ENCODE peak calls at places on chromosomes 12 and 14, in seven cellular contexts. T is HFFc6, L is mesothelial cell of epicardium, B is A549, W is gastrocnemius medialis, Y is astrocyte of the cerebellum, H is mucosa of descending colon. M is an unnamed sample.

GRCh38 chr12:86496595-86496994 is 240.4 kb upstream of the MGAT4C start:
- DNase-seq in L (no peak), H (no peak), B (no peak), W (no peak), T (no peak), Y (no peak), M (no peak)

GRCh38 chr12:133165776-133166175 is 15.5 kb upstream of the ZNF268 start:
- DNase-seq in L (no peak), W (no peak), H (no peak), Y (no peak), T (no peak), B (no peak), M (no peak)

GRCh38 chr12:128131955-128132354 is 135.0 kb upstream of the TMEM132C start:
- DNase-seq in L (no peak), Y (no peak), B (no peak), H (no peak), T (no peak), W (no peak), M (no peak)

GRCh38 chr12:88052686-88053085 is 23.5 kb upstream of the C12orf50 start:
- DNase-seq in L (no peak), W (no peak), H (no peak), B (peak), T (peak), Y (no peak), M (peak)

GRCh38 chr12:128259556-128260070 is 7.4 kb upstream of the TMEM132C start:
- DNase-seq in T (no peak), H (no peak), B (peak), Y (no peak), L (peak), W (no peak), M (peak)

GRCh38 chr12:69647178-69647577 is 36.5 kb upstream of the LRRC10 start:
- DNase-seq in W (no peak), H (no peak), L (no peak), Y (no peak), B (no peak), T (no peak), M (no peak)

GRCh38 chr12:14873440-14874185 is 12.0 kb downstream of the MGP start:
- DNase-seq in L (no peak), T (no peak), H (no peak), W (no peak), Y (no peak), B (no peak), M (no peak)

GRCh38 chr14:76977793-76978730 is 50.4 kb downstream of the IRF2BPL start:
- DNase-seq in B (no peak), H (peak), L (no peak), T (peak), Y (no peak), W (peak), M (peak)

DNA sequence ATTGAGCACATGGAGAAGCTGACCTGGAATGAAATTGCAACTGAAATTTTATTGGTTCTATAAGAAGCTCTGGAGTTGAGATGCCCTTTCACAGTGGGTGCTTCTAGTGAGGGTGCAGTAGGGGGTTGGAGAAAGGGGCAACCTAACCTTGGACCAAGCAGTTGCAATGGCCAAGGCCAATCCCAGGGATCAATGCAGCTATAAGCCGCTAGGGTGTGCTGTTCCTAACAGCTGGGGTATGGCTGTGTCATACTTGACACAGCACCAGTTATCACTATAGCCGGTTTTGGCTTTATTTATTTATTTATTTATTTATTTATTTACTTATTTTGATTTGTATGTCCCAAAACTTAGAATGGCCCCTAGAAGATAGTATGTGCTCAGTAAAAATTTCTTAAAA is 505.9 kb downstream of the FLRT2 start:
- DNase-seq in H (no peak), B (peak), W (no peak), Y (no peak), T (peak), L (no peak), M (peak)
- TF ChIP-seq CTCF in H (no peak), B (no peak), W (no peak), Y (peak), T (peak), L (no peak), M (peak)

GRCh38 chr12:46005151-46005797 is 14.9 kb upstream of the SCAF11 start:
- DNase-seq in H (no peak), L (no peak), B (peak), Y (no peak), W (no peak), T (no peak), M (peak)
- TF ChIP-seq CTCF in H (no peak), L (no peak), B (peak), Y (peak), W (peak), T (peak), M (peak)

GRCh38 chr14:58572092-58572853 is 65.5 kb upstream of the DACT1 start:
- DNase-seq in H (no peak), T (peak), L (no peak), Y (no peak), B (peak), W (no peak), M (peak)

GRCh38 chr14:58571256-58571655 is 66.5 kb upstream of the DACT1 start:
- DNase-seq in B (no peak), W (no peak), Y (no peak), H (no peak), L (no peak), T (no peak), M (no peak)

DNA sequence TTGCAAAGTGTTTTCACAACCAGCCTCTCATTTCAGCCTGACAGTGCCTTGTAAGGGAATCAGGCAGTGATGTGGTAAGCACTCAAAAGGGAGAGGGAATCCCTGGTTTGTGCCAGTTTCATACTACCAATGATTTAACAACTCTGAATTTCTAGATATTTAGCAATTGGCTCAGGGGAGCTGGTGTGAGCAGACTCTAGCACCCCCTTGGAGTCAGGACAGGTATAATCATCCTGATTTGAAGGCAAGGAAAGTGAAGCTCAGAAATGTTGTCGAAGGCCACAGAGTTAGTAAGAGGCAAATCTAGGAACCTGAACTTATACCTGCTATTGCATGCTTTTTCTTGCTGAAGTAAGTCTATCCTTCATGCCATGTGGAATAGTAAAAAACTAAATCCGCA is 63.1 kb upstream of the DACT1 start:
- DNase-seq in L (no peak), B (peak), T (no peak), W (no peak), H (no peak), Y (no peak), M (no peak)
- TF ChIP-seq CTCF in L (no peak), B (no peak), T (peak), W (no peak), H (no peak), Y (no peak), M (peak)

GRCh38 chr12:27709212-27709931 is 1.3 kb upstream of the MRPS35 start:
- DNase-seq in L (no peak), Y (no peak), H (no peak), W (no peak), B (no peak), T (no peak), M (no peak)

GRCh38 chr12:27703720-27704452 is 6.7 kb upstream of the MRPS35 start:
- DNase-seq in H (no peak), Y (peak), L (peak), B (peak), T (peak), W (no peak), M (peak)

GRCh38 chr12:27709932-27710591 is 570 bp upstream of the MRPS35 start:
- DNase-seq in B (peak), L (no peak), W (peak), T (peak), H (peak), Y (no peak), M (peak)

GRCh38 chr12:27707216-27707615 is 3.4 kb upstream of the MRPS35 start:
- DNase-seq in Y (no peak), L (no peak), T (no peak), B (no peak), H (no peak), W (no peak), M (no peak)

DNA sequence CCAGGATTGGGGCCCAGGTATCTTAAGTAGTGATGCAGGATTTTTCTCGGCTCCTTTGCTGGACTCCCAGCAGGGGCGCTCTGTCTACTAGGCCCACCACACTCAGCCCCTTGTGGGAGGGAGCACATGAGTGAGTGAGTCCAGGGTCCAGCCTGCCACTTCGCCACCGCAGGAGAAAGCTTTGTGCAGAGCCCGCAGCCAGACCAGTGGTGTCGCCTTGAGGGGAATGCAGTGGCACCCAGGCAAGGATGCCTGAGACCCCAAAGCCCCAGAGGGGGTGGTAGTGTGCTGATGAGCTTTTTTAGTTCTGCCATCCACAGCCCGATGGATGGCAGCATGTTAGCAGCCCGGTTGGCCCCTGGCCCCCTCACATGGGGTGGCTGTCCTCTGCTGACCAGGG is 5.4 kb upstream of the MRPS35 start:
- DNase-seq in H (no peak), Y (no peak), B (no peak), T (no peak), L (no peak), W (no peak), M (no peak)
- TF ChIP-seq CTCF in H (no peak), Y (no peak), B (no peak), T (no peak), L (no peak), W (no peak), M (no peak)

GRCh38 chr12:75623631-75624118 is 112.3 kb upstream of the KRR1 start:
- DNase-seq in L (no peak), B (peak), T (peak), W (no peak), Y (no peak), H (no peak), M (peak)
- TF ChIP-seq CTCF in L (no peak), B (peak), T (peak), W (no peak), Y (no peak), H (no peak), M (peak)

GRCh38 chr12:100141998-100142850 is 450 bp downstream of the BLTP3B start:
- DNase-seq in W (peak), B (peak), H (peak), T (peak), Y (no peak), L (peak), M (peak)

GRCh38 chr12:100133200-100133599 is 9.5 kb downstream of the BLTP3B start:
- DNase-seq in T (no peak), B (no peak), H (no peak), Y (no peak), L (no peak), W (no peak), M (no peak)

GRCh38 chr12:100141666-100141997 is 1.0 kb downstream of the BLTP3B start:
- DNase-seq in B (peak), W (peak), L (no peak), Y (peak), T (peak), H (no peak), M (peak)

GRCh38 chr12:100142851-100143559 is at the start of gene BLTP3B:
- DNase-seq in Y (peak), B (peak), T (peak), H (peak), L (peak), W (peak), M (peak)

GRCh38 chr12:100138048-100138907 is 4.4 kb downstream of the BLTP3B start:
- DNase-seq in W (peak), H (no peak), T (no peak), L (no peak), Y (no peak), B (peak), M (peak)
- TF ChIP-seq CTCF in W (peak), H (no peak), T (peak), L (no peak), Y (peak), B (peak), M (peak)

GRCh38 chr12:49974231-49974675 is 1.5 kb downstream of the AQP6 start:
- DNase-seq in T (peak), L (no peak), Y (peak), H (no peak), W (peak), B (peak), M (peak)
- TF ChIP-seq CTCF in T (peak), L (no peak), Y (peak), H (peak), W (no peak), B (peak), M (peak)

M was measured in fibroblast of pulmonary artery.